ENCODE peak calls at places on chromosomes 2 and 18, in four cellular contexts. I is AG09319, Q is cardiac fibroblast, S is GM12865. K is an unnamed sample.

GRCh38 chr2:182436252-182436651 is 9.4 kb upstream of the PDE1A start:
- DNase-seq in S (no peak), Q (no peak), I (no peak), K (no peak)

GRCh38 chr2:160836755-160837154 is 323.5 kb upstream of the TANK start:
- DNase-seq in I (peak), S (no peak), Q (peak), K (peak)

GRCh38 chr2:187316040-187316439 is 132.0 kb downstream of the CALCRL start:
- DNase-seq in I (no peak), Q (no peak), S (peak), K (no peak)

GRCh38 chr2:239694487-239694886 is 293.7 kb upstream of the HDAC4 start:
- DNase-seq in Q (no peak), I (no peak), S (no peak), K (no peak)

GRCh38 chr18:6382968-6383367 is 31.7 kb downstream of the L3MBTL4 start:
- DNase-seq in Q (no peak), I (no peak), S (no peak), K (no peak)

GRCh38 chr2:18829976-18830375 is 240.6 kb upstream of the NT5C1B start:
- DNase-seq in Q (peak), I (no peak), S (no peak), K (peak)

GRCh38 chr18:62586781-62587487 is 64.1 kb downstream of the ZCCHC2 start:
- DNase-seq in Q (no peak), I (no peak), S (no peak), K (no peak)

GRCh38 chr2:45177870-45178269 is 168.6 kb upstream of the SIX2 start:
- DNase-seq in Q (peak), S (no peak), I (peak), K (peak)

GRCh38 chr2:65366595-65367125 is 65.7 kb downstream of the SPRED2 start:
- DNase-seq in Q (peak), I (peak), S (peak), K (peak)

GRCh38 chr2:40499437-40499836 is 47.5 kb upstream of the SLC8A1 start:
- DNase-seq in Q (no peak), S (no peak), I (no peak), K (no peak)

DNA sequence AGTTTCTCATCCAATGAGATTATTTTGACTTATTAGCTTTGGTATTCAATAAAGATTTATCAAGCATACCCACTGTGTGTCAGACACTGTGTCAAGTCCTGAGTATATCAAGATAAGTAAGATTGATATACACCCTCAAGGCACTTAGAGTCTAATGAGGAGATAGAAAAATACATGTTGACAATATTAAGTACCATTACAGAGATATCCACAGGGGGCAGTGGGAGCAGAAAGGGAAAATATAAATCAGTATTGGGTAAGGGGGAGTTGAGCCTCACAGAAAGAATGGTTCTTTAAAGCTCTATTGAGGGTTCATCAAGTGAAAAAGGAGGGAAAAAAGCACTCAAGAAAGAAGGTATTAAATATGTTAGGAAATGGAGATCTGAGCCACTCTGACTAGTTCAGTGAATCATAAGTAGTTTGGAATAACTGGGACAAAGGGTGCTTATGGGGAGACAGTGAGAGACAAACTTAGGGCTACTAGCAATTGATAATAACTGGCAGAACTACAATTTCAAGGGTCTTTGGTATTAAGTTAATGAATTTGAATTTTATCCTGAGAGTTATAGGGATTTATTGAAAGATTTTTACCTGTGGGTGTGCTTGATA is 45.5 kb upstream of the SLC8A1 start:
- DNase-seq in I (no peak), S (no peak), Q (no peak), K (peak)
- TF ChIP-seq CTCF in I (no peak), S (no peak), Q (peak), K (peak)

GRCh38 chr2:59589881-59590280 is 963.6 kb downstream of the BCL11A start:
- DNase-seq in Q (no peak), S (no peak), I (no peak), K (no peak)

GRCh38 chr2:59583173-59583765 is 970.2 kb downstream of the BCL11A start:
- DNase-seq in Q (no peak), I (no peak), S (no peak), K (no peak)

GRCh38 chr2:59585657-59586056 is 967.8 kb downstream of the BCL11A start:
- DNase-seq in I (no peak), Q (no peak), S (no peak), K (no peak)

GRCh38 chr2:59590802-59591201 is 962.7 kb downstream of the BCL11A start:
- DNase-seq in Q (no peak), I (no peak), S (no peak), K (no peak)

DNA sequence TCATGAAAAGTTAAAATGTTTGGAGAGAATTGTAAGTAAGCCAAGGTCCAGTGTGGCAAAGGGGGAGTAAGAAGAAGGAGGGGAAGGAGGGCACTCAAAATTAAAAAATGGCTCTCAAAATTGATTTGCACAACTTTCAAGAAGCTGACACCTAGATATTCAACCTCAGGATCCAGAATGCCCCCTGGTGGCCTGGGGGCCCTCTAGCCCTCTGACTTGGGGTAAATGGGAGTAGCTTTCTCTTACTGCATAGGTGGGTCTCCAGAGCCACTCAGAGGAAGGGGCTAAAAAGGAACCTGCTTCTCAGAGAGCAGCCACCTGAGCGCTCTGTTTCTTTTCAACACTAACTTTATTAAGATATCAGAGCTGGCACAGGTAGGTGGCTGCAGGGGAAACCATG is 968.5 kb downstream of the BCL11A start:
- DNase-seq in I (no peak), Q (no peak), S (peak), K (no peak)
- TF ChIP-seq CTCF in I (no peak), Q (no peak), S (no peak), K (no peak)

DNA sequence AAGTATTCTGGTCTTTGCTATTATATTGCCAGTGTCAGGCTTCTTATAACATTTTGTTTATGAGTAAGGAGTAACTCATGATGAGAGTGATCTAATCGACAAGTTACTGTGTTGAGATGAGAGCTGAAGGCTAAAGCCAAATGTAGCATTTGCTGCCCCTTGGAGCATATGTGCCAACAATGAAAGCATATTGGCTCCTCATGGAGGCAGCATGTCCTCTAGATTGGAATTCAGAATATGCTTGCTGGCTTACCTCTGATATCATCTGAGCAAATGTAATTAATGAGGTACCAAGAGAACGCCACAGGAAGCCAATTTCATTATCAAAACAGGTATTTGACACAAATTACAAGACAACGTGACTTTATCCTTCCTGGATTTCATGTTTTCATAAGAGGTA is 781.1 kb upstream of the FSHR start:
- DNase-seq in I (no peak), Q (no peak), S (no peak), K (no peak)
- TF ChIP-seq CTCF in I (no peak), Q (no peak), S (no peak), K (no peak)

GRCh38 chr2:176085861-176086771 is 2.4 kb upstream of the EVX2 start:
- DNase-seq in Q (peak), I (no peak), S (peak), K (peak)
- TF ChIP-seq CTCF in Q (peak), I (peak), S (peak), K (peak)

GRCh38 chr2:6919912-6920905 is 3.0 kb downstream of the RNF144A start:
- DNase-seq in I (no peak), Q (no peak), S (no peak), K (no peak)

GRCh38 chr2:6924101-6924917 is 7.1 kb downstream of the RNF144A start:
- DNase-seq in I (no peak), S (no peak), Q (no peak), K (no peak)

GRCh38 chr2:6921321-6921922 is 4.2 kb downstream of the RNF144A start:
- DNase-seq in Q (no peak), S (no peak), I (no peak), K (no peak)

GRCh38 chr2:6923319-6923718 is 6.1 kb downstream of the RNF144A start:
- DNase-seq in Q (no peak), I (no peak), S (no peak), K (peak)

DNA sequence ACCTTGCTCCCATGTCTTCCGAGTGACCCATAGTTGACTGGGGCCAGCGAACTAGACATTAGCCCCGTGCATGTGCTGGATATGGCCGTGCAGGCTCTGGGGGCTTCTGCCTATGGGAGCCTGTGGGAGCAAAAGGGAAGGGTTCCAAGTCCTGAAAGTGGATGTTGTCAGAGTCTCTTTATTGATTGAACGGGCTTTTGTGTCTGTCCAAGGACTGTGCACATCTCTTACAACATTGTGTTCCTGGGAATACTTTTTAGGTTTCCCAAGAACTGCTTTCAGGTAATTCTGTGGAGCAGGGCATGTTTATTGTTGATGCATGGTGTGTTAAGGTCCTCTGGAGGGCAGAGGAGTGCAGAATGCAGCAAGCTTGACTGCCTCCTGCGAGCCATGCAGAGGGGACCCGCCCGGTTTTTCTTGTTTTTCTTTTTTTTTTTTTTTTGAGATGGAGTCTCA is 5.0 kb downstream of the RNF144A start:
- DNase-seq in I (no peak), Q (peak), S (no peak), K (peak)
- TF ChIP-seq CTCF in I (no peak), Q (no peak), S (peak), K (peak)

DNA sequence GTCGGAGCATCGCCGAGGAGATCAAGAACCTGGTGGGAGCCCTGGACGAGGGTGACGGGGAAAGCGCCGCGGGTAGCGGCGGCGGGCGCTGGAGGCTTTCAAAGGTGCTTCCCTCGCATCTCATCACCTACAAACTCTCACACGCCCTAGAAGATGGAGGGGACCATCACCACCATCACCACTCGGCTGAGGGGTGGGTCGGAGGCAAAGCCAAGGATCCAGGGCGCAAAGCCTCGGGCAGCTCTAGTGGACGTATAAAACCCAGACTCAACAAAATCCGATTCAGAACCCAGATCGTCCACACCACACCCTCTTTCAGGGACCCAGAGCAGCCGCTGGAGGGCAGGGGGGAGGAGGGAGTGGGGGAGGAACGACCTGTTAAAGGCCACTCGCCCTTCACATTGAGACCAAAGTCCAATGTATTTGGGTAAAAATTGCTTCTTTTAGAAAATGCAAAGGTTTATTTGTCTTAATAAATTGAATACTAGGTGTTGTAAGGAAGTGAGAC is 1.5 kb downstream of the SOWAHC start:
- DNase-seq in I (no peak), Q (no peak), S (no peak), K (no peak)
- TF ChIP-seq CTCF in I (no peak), Q (no peak), S (no peak), K (no peak)

GRCh38 chr2:231692847-231693246 is 15.5 kb upstream of the PTMA start:
- DNase-seq in Q (no peak), S (no peak), I (no peak), K (no peak)
- TF ChIP-seq CTCF in Q (no peak), S (no peak), I (no peak), K (no peak)

DNA sequence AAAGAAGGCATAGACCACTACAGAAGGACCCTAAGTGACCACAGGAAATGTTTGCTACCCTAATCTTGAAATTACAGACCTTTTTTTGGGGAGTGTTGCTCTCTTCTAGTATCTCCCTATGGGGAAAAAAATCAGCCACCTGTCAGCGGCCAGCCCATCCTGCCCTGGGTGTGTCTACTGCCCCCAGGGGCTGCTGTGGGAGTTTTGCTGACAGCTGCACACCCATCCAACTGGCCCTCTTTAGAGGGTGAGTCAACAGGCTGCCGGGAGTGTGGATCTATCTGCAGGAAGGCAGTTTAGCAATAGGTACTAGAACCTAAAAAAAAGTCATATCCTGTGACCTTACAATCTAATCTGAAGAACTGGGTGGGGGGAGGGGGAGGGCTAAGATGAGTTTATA is 796 bp upstream of the DYSF start:
- DNase-seq in I (no peak), S (peak), Q (peak), K (peak)
- TF ChIP-seq CTCF in I (no peak), S (no peak), Q (peak), K (peak)

DNA sequence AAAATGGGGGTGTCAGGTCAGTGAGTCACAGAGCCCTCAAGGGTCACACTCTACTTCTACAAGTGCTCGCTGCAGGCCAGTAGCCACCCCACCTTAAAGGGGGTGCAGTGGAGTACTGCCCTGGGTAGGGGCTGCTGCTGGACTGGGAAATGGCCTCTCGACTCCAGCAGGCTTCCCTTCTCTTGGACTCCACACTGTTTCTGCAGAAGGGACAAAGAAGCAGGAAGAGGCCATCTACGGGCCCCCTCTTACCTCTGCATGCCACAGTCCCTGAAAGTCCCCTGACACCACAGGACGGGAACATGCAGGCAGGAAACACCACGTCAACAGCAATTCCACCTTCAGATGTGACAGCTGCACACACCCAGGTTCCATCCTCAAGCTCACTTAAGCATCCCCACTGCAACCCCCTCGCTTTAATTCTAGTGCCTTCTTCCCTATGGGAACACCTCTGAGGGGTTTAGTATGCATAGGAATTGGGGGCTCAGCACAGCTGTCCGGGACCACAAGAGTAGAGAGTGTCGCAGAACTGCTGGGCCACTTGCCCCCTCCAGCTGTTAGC is 22.3 kb downstream of the SNED1 start:
- DNase-seq in Q (no peak), S (no peak), I (no peak), K (no peak)
- TF ChIP-seq CTCF in Q (no peak), S (no peak), I (no peak), K (no peak)

DNA sequence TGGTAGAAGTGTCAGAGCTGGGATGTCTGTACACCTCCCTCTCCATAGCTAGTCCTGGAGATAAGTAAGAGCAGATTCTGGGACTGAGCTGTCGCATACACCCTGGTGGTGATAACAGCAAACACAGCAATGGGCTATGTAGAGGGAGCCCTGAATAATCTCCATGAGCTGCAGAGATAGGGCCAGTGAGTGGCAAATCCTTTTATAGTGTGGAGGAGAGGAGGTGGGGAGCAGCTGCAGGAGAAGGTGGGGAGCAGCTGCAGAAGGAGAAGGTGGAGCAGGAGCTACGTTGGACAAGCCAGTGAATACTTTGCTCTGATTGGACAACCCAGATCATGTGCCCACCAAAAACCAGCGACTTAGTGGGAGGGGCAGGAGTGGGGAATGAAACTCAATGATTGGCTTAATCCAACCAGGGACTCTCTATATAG is 85.5 kb downstream of the TMEM247 start:
- DNase-seq in Q (no peak), S (no peak), I (no peak), K (no peak)
- TF ChIP-seq CTCF in Q (no peak), S (no peak), I (no peak), K (no peak)